ENCODE peak calls at places on chromosomes 13 and 19, in ten cellular contexts. L is H7; S is stimulated activated CD4-positive, alpha-beta T cell treated with anti-CD3 and anti-CD28 coated beads, Interleukin-15, amount 100 ng/mL, for 1 hour; Q is CD8-positive, alpha-beta memory T cell; U is A549; F is thoracic aorta; G is iPS-NIHi11; K is fibroblast of lung; I is neural crest cell; E is DMS 273 treated with DMSO at 0.1 percent for 48 hours. C is an unnamed sample.
A peak's percentile ranks its signal among the peaks of the same experiment; 100 is the strongest.

GRCh38 chr13:34864650-34865049 is 77.4 kb upstream of the NBEA start:
- DNase-seq in L (no peak), S (no peak), Q (no peak), U (no peak), F (no peak), G (no peak), K (peak; percentile 27), I (no peak), E (no peak), C (no peak)

GRCh38 chr19:38993271-38993670 is 17.7 kb upstream of the FBXO17 start:
- DNase-seq in L (no peak), S (no peak), Q (no peak), U (peak; percentile 49), F (no peak), G (no peak), K (peak; percentile 82), I (no peak), E (no peak), C (no peak)

GRCh38 chr13:99941086-99941485 is 30.5 kb downstream of the ZIC5 start:
- DNase-seq in L (no peak), S (no peak), Q (no peak), U (no peak), F (no peak), G (no peak), K (no peak), I (no peak), E (no peak), C (peak; percentile 52)

GRCh38 chr13:76683854-76684253 is 202.4 kb downstream of the KCTD12 start:
- DNase-seq in L (no peak), S (no peak), Q (no peak), U (no peak), F (no peak), G (no peak), K (no peak), I (no peak), E (no peak), C (no peak)

GRCh38 chr13:34372581-34372980 is 554.6 kb downstream of the RFC3 start:
- DNase-seq in L (no peak), S (no peak), Q (no peak), U (peak; percentile 7), F (no peak), G (no peak), K (peak; percentile 55), I (no peak), E (no peak), C (no peak)

GRCh38 chr13:49272296-49272695 is 24.6 kb downstream of the CDADC1 start:
- DNase-seq in L (no peak), S (no peak), Q (no peak), U (no peak), F (no peak), G (no peak), K (no peak), I (no peak), E (no peak), C (no peak)

GRCh38 chr19:6995054-6995453 is 26.2 kb downstream of the MBD3L2B start:
- DNase-seq in L (no peak), S (no peak), Q (no peak), U (no peak), F (no peak), G (no peak), K (no peak), I (no peak), E (no peak), C (no peak)

GRCh38 chr13:54078271-54078670 is 1049.7 kb downstream of the OLFM4 start:
- DNase-seq in L (no peak), S (no peak), Q (no peak), U (no peak), F (no peak), G (no peak), K (no peak), I (no peak), E (no peak), C (no peak)

GRCh38 chr19:40907968-40908735 is 26.1 kb upstream of the CYP2A7 start:
- DNase-seq in L (peak; percentile 90), S (peak; percentile 55), Q (peak; percentile 39), U (no peak), F (no peak), G (peak; percentile 91), K (no peak), I (no peak), E (no peak), C (no peak)

GRCh38 chr13:59086147-59086546 is 1077.6 kb downstream of the DIAPH3 start:
- DNase-seq in L (no peak), S (no peak), Q (no peak), U (no peak), F (no peak), G (no peak), K (peak; percentile 97), I (no peak), E (no peak), C (no peak)

GRCh38 chr13:51619614-51620013 is 35.4 kb downstream of the WDFY2 start:
- DNase-seq in L (no peak), S (no peak), Q (no peak), U (no peak), F (no peak), G (no peak), K (peak; percentile 84), I (no peak), E (no peak), C (no peak)

GRCh38 chr19:5041168-5042038 is 72.5 kb downstream of the KDM4B start:
- DNase-seq in L (no peak), S (no peak), Q (no peak), U (no peak), F (no peak), G (no peak), K (peak; percentile 45), I (no peak), E (no peak), C (no peak)

GRCh38 chr13:98941536-98941935 is 36.3 kb downstream of the DOCK9 start:
- DNase-seq in L (no peak), S (no peak), Q (no peak), U (no peak), F (no peak), G (no peak), K (no peak), I (no peak), E (no peak), C (no peak)

GRCh38 chr19:42114412-42114811 is 17.8 kb downstream of the POU2F2 start:
- DNase-seq in L (peak; percentile 72), S (no peak), Q (no peak), U (no peak), F (no peak), G (no peak), K (no peak), I (no peak), E (no peak), C (peak; percentile 34)

GRCh38 chr13:89401209-89401810 is 1730.1 kb downstream of the SLITRK5 start:
- DNase-seq in L (no peak), S (no peak), Q (no peak), U (no peak), F (no peak), G (no peak), K (peak; percentile 74), I (no peak), E (no peak), C (no peak)

GRCh38 chr19:8361921-8362793 is 1.8 kb upstream of the ANGPTL4 start:
- DNase-seq in L (no peak), S (no peak), Q (no peak), U (peak; percentile 76), F (peak; percentile 94), G (peak; percentile 67), K (peak; percentile 96), I (no peak), E (peak; percentile 83), C (peak; percentile 76)

GRCh38 chr19:48556825-48557224 is 4.9 kb downstream of the SULT2B1 start:
- DNase-seq in L (no peak), S (no peak), Q (no peak), U (no peak), F (no peak), G (no peak), K (no peak), I (no peak), E (no peak), C (no peak)